ENCODE peak calls at places on chromosomes 7 and 10, in five cellular contexts. One of them, this sample, is unnamed.
A peak's percentile ranks its signal among the peaks of the same experiment; 100 is the strongest.

GRCh38 chr7:51645298-51645697 is 328.7 kb upstream of the COBL start:
- DNase-seq in mesothelial cell of epicardium: no peak
- DNase-seq in GM12865: no peak
- DNase-seq in AG04449: no peak
- DNase-seq in uterus: no peak
- DNase-seq in this sample: no peak

GRCh38 chr10:4294996-4295792 is 510.2 kb upstream of the KLF6 start:
- DNase-seq in mesothelial cell of epicardium: no peak
- DNase-seq in GM12865: no peak
- DNase-seq in AG04449: no peak
- DNase-seq in uterus: no peak
- DNase-seq in this sample: no peak

GRCh38 chr7:27125986-27126394 is 4.6 kb downstream of the HOXA4 start:
- DNase-seq in mesothelial cell of epicardium: no peak
- DNase-seq in GM12865: no peak
- DNase-seq in AG04449: no peak
- DNase-seq in uterus: no peak
- DNase-seq in this sample: no peak

GRCh38 chr7:10767771-10768170 is 205.9 kb upstream of the PHF14 start:
- DNase-seq in mesothelial cell of epicardium: no peak
- DNase-seq in GM12865: no peak
- DNase-seq in AG04449: no peak
- DNase-seq in uterus: no peak
- DNase-seq in this sample: no peak

GRCh38 chr10:103458720-103459119 is at the start of gene CALHM1:
- DNase-seq in mesothelial cell of epicardium: no peak
- DNase-seq in GM12865: peak; percentile 57
- DNase-seq in AG04449: no peak
- DNase-seq in uterus: no peak
- DNase-seq in this sample: peak; percentile 87

GRCh38 chr10:7388602-7389001 is 22.2 kb downstream of the SFMBT2 start:
- DNase-seq in mesothelial cell of epicardium: no peak
- DNase-seq in GM12865: peak; percentile 25
- DNase-seq in AG04449: no peak
- DNase-seq in uterus: no peak
- DNase-seq in this sample: no peak

GRCh38 chr10:20598590-20598989 is 298.5 kb downstream of the NEBL start:
- DNase-seq in mesothelial cell of epicardium: no peak
- DNase-seq in GM12865: no peak
- DNase-seq in AG04449: no peak
- DNase-seq in uterus: peak; percentile 45
- DNase-seq in this sample: no peak

GRCh38 chr10:89706011-89706410 is 4.6 kb downstream of the KIF20B start:
- DNase-seq in mesothelial cell of epicardium: no peak
- DNase-seq in GM12865: no peak
- DNase-seq in AG04449: no peak
- DNase-seq in uterus: no peak
- DNase-seq in this sample: no peak

GRCh38 chr7:78055160-78055559 is 256.6 kb downstream of the PHTF2 start:
- DNase-seq in mesothelial cell of epicardium: no peak
- DNase-seq in GM12865: no peak
- DNase-seq in AG04449: no peak
- DNase-seq in uterus: no peak
- DNase-seq in this sample: no peak

GRCh38 chr10:67011480-67011879 is 85.6 kb downstream of the LRRTM3 start:
- DNase-seq in mesothelial cell of epicardium: no peak
- DNase-seq in GM12865: no peak
- DNase-seq in AG04449: no peak
- DNase-seq in uterus: no peak
- DNase-seq in this sample: no peak

GRCh38 chr7:117875566-117875965 is 2.3 kb upstream of the CTTNBP2 start:
- DNase-seq in mesothelial cell of epicardium: no peak
- DNase-seq in GM12865: peak; percentile 7
- DNase-seq in AG04449: no peak
- DNase-seq in uterus: no peak
- DNase-seq in this sample: no peak

GRCh38 chr7:38694326-38694725 is 63.2 kb upstream of the AMPH start:
- DNase-seq in mesothelial cell of epicardium: no peak
- DNase-seq in GM12865: no peak
- DNase-seq in AG04449: no peak
- DNase-seq in uterus: no peak
- DNase-seq in this sample: no peak

GRCh38 chr10:122630526-122630925 is 69.1 kb downstream of the C10orf120 start:
- DNase-seq in mesothelial cell of epicardium: no peak
- DNase-seq in GM12865: no peak
- DNase-seq in AG04449: no peak
- DNase-seq in uterus: no peak
- DNase-seq in this sample: no peak

GRCh38 chr10:7484456-7485266 is 73.8 kb upstream of the SFMBT2 start:
- DNase-seq in mesothelial cell of epicardium: no peak
- DNase-seq in GM12865: peak; percentile 95
- DNase-seq in AG04449: no peak
- DNase-seq in uterus: no peak
- DNase-seq in this sample: peak; percentile 44

GRCh38 chr10:32692174-32692573 is 246.2 kb downstream of the CCDC7 start:
- DNase-seq in mesothelial cell of epicardium: no peak
- DNase-seq in GM12865: no peak
- DNase-seq in AG04449: peak; percentile 38
- DNase-seq in uterus: no peak
- DNase-seq in this sample: no peak

GRCh38 chr10:80259405-80259871 is 30.0 kb downstream of the MAT1A start:
- DNase-seq in mesothelial cell of epicardium: no peak
- DNase-seq in GM12865: no peak
- DNase-seq in AG04449: no peak
- DNase-seq in uterus: no peak
- DNase-seq in this sample: no peak

GRCh38 chr10:71049994-71050393 is 161.6 kb upstream of the PCBD1 start:
- DNase-seq in mesothelial cell of epicardium: no peak
- DNase-seq in GM12865: no peak
- DNase-seq in AG04449: no peak
- DNase-seq in uterus: no peak
- DNase-seq in this sample: no peak

GRCh38 chr10:91579351-91579985 is 53.4 kb downstream of the PPP1R3C start:
- DNase-seq in mesothelial cell of epicardium: no peak
- DNase-seq in GM12865: no peak
- DNase-seq in AG04449: no peak
- DNase-seq in uterus: no peak
- DNase-seq in this sample: no peak

GRCh38 chr7:156423876-156424275 is 216.7 kb upstream of the RNF32 start:
- DNase-seq in mesothelial cell of epicardium: no peak
- DNase-seq in GM12865: no peak
- DNase-seq in AG04449: no peak
- DNase-seq in uterus: no peak
- DNase-seq in this sample: no peak

GRCh38 chr10:102090772-102091171 is 25.6 kb downstream of the HPS6 start:
- DNase-seq in mesothelial cell of epicardium: no peak
- DNase-seq in GM12865: no peak
- DNase-seq in AG04449: no peak
- DNase-seq in uterus: no peak
- DNase-seq in this sample: no peak

GRCh38 chr7:5596046-5596895 is 172.6 kb upstream of the TNRC18 start:
- DNase-seq in mesothelial cell of epicardium: peak; percentile 70
- DNase-seq in GM12865: peak; percentile 88
- DNase-seq in AG04449: peak; percentile 60
- DNase-seq in uterus: peak; percentile 90
- DNase-seq in this sample: peak; percentile 86

GRCh38 chr7:88401009-88401623 is 94.4 kb upstream of the STEAP4 start:
- DNase-seq in mesothelial cell of epicardium: no peak
- DNase-seq in GM12865: peak; percentile 37
- DNase-seq in AG04449: no peak
- DNase-seq in uterus: no peak
- DNase-seq in this sample: peak; percentile 12

GRCh38 chr7:88395720-88396119 is 89.0 kb upstream of the STEAP4 start:
- DNase-seq in mesothelial cell of epicardium: no peak
- DNase-seq in GM12865: no peak
- DNase-seq in AG04449: no peak
- DNase-seq in uterus: no peak
- DNase-seq in this sample: no peak

GRCh38 chr7:88396948-88397322 is 90.2 kb upstream of the STEAP4 start:
- DNase-seq in mesothelial cell of epicardium: no peak
- DNase-seq in GM12865: no peak
- DNase-seq in AG04449: no peak
- DNase-seq in uterus: no peak
- DNase-seq in this sample: no peak

GRCh38 chr7:88399036-88399435 is 92.3 kb upstream of the STEAP4 start:
- DNase-seq in mesothelial cell of epicardium: no peak
- DNase-seq in GM12865: no peak
- DNase-seq in AG04449: no peak
- DNase-seq in uterus: no peak
- DNase-seq in this sample: no peak

GRCh38 chr7:88396295-88396947 is 89.7 kb upstream of the STEAP4 start:
- DNase-seq in mesothelial cell of epicardium: no peak
- DNase-seq in GM12865: peak; percentile 22
- DNase-seq in AG04449: no peak
- DNase-seq in uterus: no peak
- DNase-seq in this sample: peak; percentile 25
- TF ChIP-seq CTCF in mesothelial cell of epicardium: no peak
- TF ChIP-seq CTCF in GM12865: no peak
- TF ChIP-seq CTCF in AG04449: no peak
- TF ChIP-seq CTCF in uterus: no peak
- TF ChIP-seq CTCF in this sample: no peak

DNA sequence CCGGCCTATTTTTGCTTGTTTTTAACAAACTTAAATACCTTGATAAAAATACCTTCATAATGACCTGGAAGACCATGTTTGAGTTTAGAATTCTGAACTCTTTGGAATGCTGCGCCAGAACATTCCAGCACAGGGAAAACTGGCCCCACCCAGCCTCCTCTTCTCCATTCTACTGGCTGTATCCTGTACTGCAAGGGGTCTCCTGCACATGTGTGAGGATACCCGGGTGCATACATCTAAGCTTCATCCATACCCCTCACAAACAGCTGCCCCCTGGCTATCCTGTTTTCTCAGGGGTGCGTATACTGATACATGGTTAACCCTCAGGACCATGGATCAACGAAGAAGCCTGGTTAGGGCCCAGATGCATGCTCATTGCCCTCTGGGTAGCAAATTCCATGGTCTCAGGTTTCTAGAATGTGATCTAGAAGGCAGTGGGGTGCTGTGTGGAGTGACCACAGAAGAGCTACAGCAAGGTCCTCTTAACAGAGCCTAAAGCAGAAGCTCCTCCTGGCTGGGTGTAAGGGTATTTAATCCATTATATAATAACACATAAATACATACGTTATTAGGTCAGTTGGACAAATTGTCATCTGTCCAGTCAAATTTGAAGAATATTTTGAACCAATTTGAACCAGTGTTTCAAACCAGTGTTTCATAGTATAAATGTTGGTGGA is 26.1 kb downstream of the HACD1 start:
- DNase-seq in mesothelial cell of epicardium: no peak
- DNase-seq in GM12865: no peak
- DNase-seq in AG04449: no peak
- DNase-seq in uterus: no peak
- DNase-seq in this sample: no peak
- TF ChIP-seq CTCF in mesothelial cell of epicardium: no peak
- TF ChIP-seq CTCF in GM12865: no peak
- TF ChIP-seq CTCF in AG04449: no peak
- TF ChIP-seq CTCF in uterus: no peak
- TF ChIP-seq CTCF in this sample: no peak

DNA sequence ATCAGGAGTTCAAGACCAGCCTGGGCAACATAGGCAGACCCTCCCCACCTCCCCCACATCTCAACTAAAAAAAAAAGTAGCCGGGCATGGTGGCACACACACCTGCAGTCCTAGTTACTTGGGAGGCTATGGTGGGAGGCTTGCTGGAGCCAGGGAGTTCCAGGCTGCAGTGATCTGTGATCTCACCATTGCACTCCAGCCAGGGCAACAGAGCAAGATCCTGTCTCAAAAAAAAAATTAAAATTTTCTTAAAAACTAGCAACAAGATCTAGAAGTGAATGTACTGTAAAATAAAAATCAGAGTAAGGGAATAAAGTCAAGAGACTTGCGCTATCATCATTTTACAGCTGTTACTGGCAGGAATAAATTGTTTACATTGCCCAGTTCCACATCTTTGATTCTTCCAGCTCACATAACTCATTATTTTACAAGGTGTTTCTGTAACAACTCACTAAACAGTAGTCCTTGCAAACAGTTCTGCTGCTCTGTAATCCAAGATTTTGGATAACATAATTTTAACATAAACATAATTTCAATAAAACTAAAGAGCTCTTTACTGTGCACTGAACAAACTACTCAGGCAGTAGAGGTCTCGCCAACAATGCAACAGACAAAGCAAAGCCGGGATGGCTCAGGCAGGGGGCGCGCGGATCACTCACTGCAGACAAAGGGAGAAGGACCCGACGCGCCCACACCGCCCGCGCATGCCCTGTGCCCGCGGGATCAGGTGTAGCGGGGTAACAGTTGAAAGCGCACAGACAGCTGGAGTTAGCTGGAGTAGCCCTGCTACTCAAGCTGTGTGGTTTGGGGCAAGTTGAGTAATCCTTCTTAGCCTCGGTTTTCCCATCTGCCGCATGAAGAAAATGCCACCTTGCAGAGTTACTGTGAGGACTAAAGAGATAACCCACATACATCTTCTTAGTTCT is 73.3 kb upstream of the NFE2L3 start:
- DNase-seq in mesothelial cell of epicardium: peak; percentile 73
- DNase-seq in GM12865: peak; percentile 86
- DNase-seq in AG04449: no peak
- DNase-seq in uterus: peak; percentile 41
- DNase-seq in this sample: peak; percentile 61
- TF ChIP-seq CTCF in mesothelial cell of epicardium: no peak
- TF ChIP-seq CTCF in GM12865: peak; percentile 52
- TF ChIP-seq CTCF in AG04449: peak; percentile 35
- TF ChIP-seq CTCF in uterus: no peak
- TF ChIP-seq CTCF in this sample: peak; percentile 40

GRCh38 chr10:130864951-130865350 is 446.6 kb downstream of the TCERG1L start:
- DNase-seq in mesothelial cell of epicardium: no peak
- DNase-seq in GM12865: no peak
- DNase-seq in AG04449: no peak
- DNase-seq in uterus: no peak
- DNase-seq in this sample: no peak

GRCh38 chr10:130859427-130859826 is 452.1 kb downstream of the TCERG1L start:
- DNase-seq in mesothelial cell of epicardium: no peak
- DNase-seq in GM12865: no peak
- DNase-seq in AG04449: no peak
- DNase-seq in uterus: no peak
- DNase-seq in this sample: no peak

GRCh38 chr10:130863044-130863443 is 448.5 kb downstream of the TCERG1L start:
- DNase-seq in mesothelial cell of epicardium: no peak
- DNase-seq in GM12865: no peak
- DNase-seq in AG04449: no peak
- DNase-seq in uterus: no peak
- DNase-seq in this sample: no peak

GRCh38 chr10:130862122-130862521 is 449.4 kb downstream of the TCERG1L start:
- DNase-seq in mesothelial cell of epicardium: no peak
- DNase-seq in GM12865: no peak
- DNase-seq in AG04449: no peak
- DNase-seq in uterus: no peak
- DNase-seq in this sample: no peak

DNA sequence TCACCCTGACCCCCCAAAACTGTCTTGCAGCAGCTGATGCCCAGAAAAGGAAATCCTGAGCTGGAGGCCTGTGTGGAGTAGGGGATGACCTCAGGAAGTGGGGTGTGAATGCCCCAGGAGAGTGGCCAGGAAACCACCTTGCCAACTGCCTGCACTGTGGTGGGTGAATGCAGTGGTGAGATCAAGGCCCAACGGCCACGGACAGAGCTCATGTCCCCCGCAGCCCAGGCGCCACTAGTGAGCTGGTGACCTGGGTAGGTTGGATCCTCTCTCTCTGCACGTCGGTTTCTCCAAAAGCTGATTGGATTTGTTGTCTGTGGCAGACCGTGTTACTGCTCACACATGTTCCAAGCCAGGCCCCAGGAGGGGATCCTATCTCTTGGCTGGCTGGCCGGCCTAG is 448.9 kb downstream of the TCERG1L start:
- DNase-seq in mesothelial cell of epicardium: no peak
- DNase-seq in GM12865: no peak
- DNase-seq in AG04449: no peak
- DNase-seq in uterus: no peak
- DNase-seq in this sample: no peak
- TF ChIP-seq CTCF in mesothelial cell of epicardium: no peak
- TF ChIP-seq CTCF in GM12865: no peak
- TF ChIP-seq CTCF in AG04449: no peak
- TF ChIP-seq CTCF in uterus: no peak
- TF ChIP-seq CTCF in this sample: no peak

This sample was measured in GM20000.